ENCODE peak calls at places on chromosomes 3 and 15, in seven cellular contexts. A is ELR, N is HEK293T, B is NCI-H460, F is GM13977, U is neural crest cell, X is A549. K is an unnamed sample.

GRCh38 chr3:17546500-17546899 is 195.9 kb downstream of the TBC1D5 start:
- DNase-seq in A (no peak), N (no peak), B (no peak), F (no peak), U (no peak), X (no peak), K (no peak)

GRCh38 chr3:156518726-156519125 is 36.2 kb downstream of the SSR3 start:
- DNase-seq in A (no peak), N (no peak), B (no peak), F (no peak), U (no peak), X (no peak), K (no peak)

GRCh38 chr3:24258727-24259600 is 235.7 kb downstream of the THRB start:
- DNase-seq in A (no peak), N (no peak), B (no peak), F (no peak), U (no peak), X (no peak), K (no peak)

GRCh38 chr3:178288074-178288473 is 248.2 kb upstream of the KCNMB2 start:
- DNase-seq in A (no peak), N (no peak), B (no peak), F (no peak), U (no peak), X (no peak), K (no peak)

GRCh38 chr3:14480207-14481017 is 59.7 kb downstream of the GRIP2 start:
- DNase-seq in A (no peak), N (no peak), B (no peak), F (no peak), U (no peak), X (no peak), K (peak)

GRCh38 chr15:65377976-65378366 is at the start of gene IGDCC3:
- DNase-seq in A (peak), N (peak), B (no peak), F (no peak), U (peak), X (no peak), K (no peak)

GRCh38 chr3:9195390-9195789 is 54.1 kb downstream of the SRGAP3 start:
- DNase-seq in A (no peak), N (no peak), B (no peak), F (no peak), U (no peak), X (no peak), K (no peak)

GRCh38 chr15:70559223-70559823 is 204.0 kb downstream of the UACA start:
- DNase-seq in A (peak), N (no peak), B (no peak), F (no peak), U (no peak), X (no peak), K (no peak)

GRCh38 chr15:94070341-94071275 is 160.8 kb upstream of the MCTP2 start:
- DNase-seq in A (peak), N (peak), B (no peak), F (no peak), U (peak), X (peak), K (no peak)